ENCODE peak calls at places on chromosome 1, in five cellular contexts. Z is upper lobe of right lung, E is PC-9, P is left cardiac atrium, M is AG09319. T is an unnamed sample.
A peak's percentile ranks its signal among the peaks of the same experiment; 100 is the strongest.

GRCh38 chr1:21520899-21521716 is 11.9 kb downstream of the ALPL start:
- DNase-seq in P (no peak), E (no peak), M (no peak), Z (no peak), T (no peak)

GRCh38 chr1:4170953-4171352 is 270.9 kb upstream of the C1orf174 start:
- DNase-seq in M (no peak), P (peak; percentile 37), Z (peak; percentile 37), E (no peak), T (no peak)

GRCh38 chr1:117570988-117571409 is 34.8 kb upstream of the TENT5C start:
- DNase-seq in M (no peak), P (no peak), Z (peak; percentile 70), E (peak; percentile 100), T (no peak)

GRCh38 chr1:46205794-46206193 is 2.7 kb downstream of the LURAP1 start:
- DNase-seq in Z (no peak), M (no peak), E (no peak), P (no peak), T (no peak)

GRCh38 chr1:17540255-17541001 is 930 bp downstream of the ARHGEF10L start:
- DNase-seq in Z (peak; percentile 73), P (peak; percentile 76), E (no peak), M (no peak), T (no peak)

GRCh38 chr1:169288011-169288414 is 79.6 kb downstream of the NME7 start:
- DNase-seq in M (no peak), E (peak; percentile 51), Z (no peak), P (no peak), T (peak; percentile 77)

GRCh38 chr1:24085546-24085945 is 26.4 kb downstream of the MYOM3 start:
- DNase-seq in P (no peak), Z (no peak), E (no peak), M (peak; percentile 32), T (no peak)

GRCh38 chr1:229254910-229255541 is 15.9 kb upstream of the RAB4A start:
- DNase-seq in P (no peak), Z (no peak), E (no peak), M (no peak), T (peak; percentile 47)

GRCh38 chr1:152328801-152329391 is 3.9 kb upstream of the FLG start:
- DNase-seq in E (no peak), P (no peak), Z (no peak), M (peak; percentile 14), T (no peak)

GRCh38 chr1:42334240-42335049 is 590 bp downstream of the FOXJ3 start:
- DNase-seq in Z (no peak), M (no peak), P (peak; percentile 64), E (peak; percentile 73), T (peak; percentile 72)

GRCh38 chr1:5911871-5912271 is 80.4 kb downstream of the NPHP4 start:
- DNase-seq in M (no peak), E (no peak), Z (no peak), P (no peak), T (no peak)